ENCODE peak calls at places on chromosome 5, in six cellular contexts. G, J, O, D, W and L are unnamed samples. For H3K9me3, the result is how much of the 10 kb centered on the place peaks cover.

GRCh38 chr5:41648976-41649375 is 138.6 kb upstream of the PLCXD3 start:
- DNase-seq in G (no peak), J (no peak), O (peak), D (no peak), W (no peak), L (no peak)

GRCh38 chr5:34656700-34657549 is 797 bp downstream of the RAI14 start:
- DNase-seq in G (no peak), J (peak), O (no peak), D (no peak), W (peak), L (no peak)

GRCh38 chr5:168460606-168461005 is 25.7 kb upstream of the RARS1 start:
- DNase-seq in G (no peak), J (no peak), O (no peak), D (no peak), W (no peak), L (no peak)

GRCh38 chr5:134051305-134051704 is 46.5 kb upstream of the VDAC1 start:
- DNase-seq in G (no peak), J (no peak), O (no peak), D (no peak), W (no peak), L (no peak)

GRCh38 chr5:36874465-36874864 is 2.1 kb upstream of the NIPBL start:
- DNase-seq in G (no peak), J (no peak), O (no peak), D (no peak), W (no peak), L (no peak)

GRCh38 chr5:56516034-56516433 is 282.9 kb upstream of the ANKRD55 start:
- DNase-seq in G (no peak), J (no peak), O (no peak), D (no peak), W (no peak), L (no peak)

GRCh38 chr5:73789851-73790281 is 163.9 kb downstream of the ARHGEF28 start:
- DNase-seq in G (no peak), J (peak), O (no peak), D (no peak), W (no peak), L (no peak)

GRCh38 chr5:19497229-19497815 is 490.7 kb downstream of the CDH18 start:
- DNase-seq in G (no peak), J (no peak), O (no peak), D (no peak), W (no peak), L (no peak)

GRCh38 chr5:543755-544674 is 19.8 kb upstream of the SLC9A3 start:
- DNase-seq in G (peak), J (no peak), O (no peak), D (peak), W (peak), L (peak)

GRCh38 chr5:591746-592145 is 20.4 kb upstream of the CEP72 start:
- DNase-seq in G (no peak), J (no peak), O (no peak), D (no peak), W (no peak), L (no peak)

GRCh38 chr5:150153957-150154617 is 1.6 kb downstream of the PDGFRB start:
- DNase-seq in G (no peak), J (peak), O (peak), D (no peak), W (no peak), L (no peak)

GRCh38 chr5:1642621-1643061 is 118.9 kb upstream of the LPCAT1 start:
- DNase-seq in G (no peak), J (no peak), O (no peak), D (no peak), W (peak), L (no peak)

GRCh38 chr5:2696156-2696807 is 55.2 kb downstream of the IRX2 start:
- DNase-seq in G (no peak), J (no peak), O (no peak), D (no peak), W (no peak), L (no peak)
- H3K9me3 ChIP-seq in G (under half), J (under half), O (under half), D (under half), W (under half), L (under half)

DNA sequence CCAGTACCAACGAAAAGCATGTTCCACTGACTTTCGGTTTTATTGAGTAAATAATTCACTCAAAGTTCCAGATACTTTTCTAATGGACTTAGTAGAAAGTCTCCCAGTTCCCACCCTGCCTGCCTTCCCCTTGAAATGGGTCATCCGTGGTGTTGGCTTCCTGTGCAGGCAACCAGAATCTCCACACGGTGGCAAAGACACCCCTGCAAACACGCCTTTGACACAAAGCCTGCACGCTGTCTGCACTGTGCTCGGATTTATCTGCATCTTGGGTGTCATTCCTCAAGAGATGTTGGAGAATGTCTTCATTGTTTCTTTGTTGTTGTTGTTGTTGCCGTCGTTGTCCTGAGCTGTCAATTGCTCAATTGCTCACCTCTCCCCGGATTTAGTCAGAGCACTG is 150.0 kb upstream of the IRX2 start:
- DNase-seq in G (no peak), J (no peak), O (no peak), D (no peak), W (no peak), L (no peak)
- H3K9me3 ChIP-seq in G (under half), J (under half), O (half or more), D (under half), W (under half), L (under half)

GRCh38 chr5:68924490-68925145 is 169.2 kb upstream of the SLC30A5 start:
- DNase-seq in G (no peak), J (peak), O (peak), D (no peak), W (no peak), L (no peak)
- H3K9me3 ChIP-seq in G (under half), J (under half), O (under half), D (under half), W (under half), L (under half)

DNA sequence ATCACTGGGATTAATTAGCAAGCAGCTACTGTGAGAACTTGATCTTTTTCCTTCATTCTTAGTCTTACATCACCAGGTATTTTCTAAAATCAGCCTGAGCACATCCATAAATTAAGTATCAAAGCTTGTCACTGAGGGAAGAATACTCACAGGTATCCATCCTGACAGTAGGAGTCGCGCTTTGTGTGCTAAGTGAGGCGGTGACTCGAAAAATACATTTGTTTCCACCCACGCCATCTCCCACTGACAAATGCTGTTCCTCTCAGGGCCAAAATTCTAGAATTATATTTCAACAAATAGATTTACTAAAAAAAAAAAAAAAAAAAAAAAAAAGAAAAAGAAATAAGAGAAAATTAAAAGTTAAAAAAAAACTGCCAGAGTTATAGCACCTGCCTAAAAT is 34.1 kb upstream of the GABRB2 start:
- DNase-seq in G (no peak), J (no peak), O (no peak), D (no peak), W (no peak), L (no peak)
- H3K9me3 ChIP-seq in G (under half), J (under half), O (under half), D (under half), W (under half), L (under half)

GRCh38 chr5:91092859-91093843 is 290.0 kb downstream of the ARRDC3 start:
- DNase-seq in G (no peak), J (no peak), O (no peak), D (no peak), W (no peak), L (no peak)
- H3K9me3 ChIP-seq in G (under half), J (under half), O (under half), D (under half), W (under half), L (under half)